ENCODE peak calls at places on chromosomes 16 and 17, in nine cellular contexts. S, B, D, F, N, E, T, V and A are unnamed samples.

GRCh38 chr16:57373117-57373947 is 1.0 kb downstream of the CX3CL1 start:
- DNase-seq in S (no peak), B (peak), D (no peak), F (no peak), N (no peak), E (no peak), T (no peak), V (no peak), A (no peak)

GRCh38 chr17:75571197-75571884 is 16.3 kb upstream of the MYO15B start:
- DNase-seq in S (no peak), B (no peak), D (peak), F (no peak), N (peak), E (peak), T (no peak), V (no peak), A (no peak)

GRCh38 chr17:40351185-40352043 is 13.1 kb downstream of the GJD3 start:
- DNase-seq in S (no peak), B (no peak), D (no peak), F (no peak), N (peak), E (no peak), T (no peak), V (no peak), A (no peak)

GRCh38 chr17:80526116-80526910 is 18.3 kb upstream of the RPTOR start:
- DNase-seq in S (no peak), B (no peak), D (no peak), F (no peak), N (no peak), E (no peak), T (no peak), V (no peak), A (no peak)

GRCh38 chr17:46818319-46818928 is at the start of gene WNT3:
- DNase-seq in S (no peak), B (no peak), D (no peak), F (no peak), N (no peak), E (no peak), T (no peak), V (no peak), A (peak)

GRCh38 chr17:82845163-82845807 is 5.5 kb upstream of the ZNF750 start:
- DNase-seq in S (peak), B (no peak), D (no peak), F (no peak), N (peak), E (no peak), T (no peak), V (no peak), A (no peak)

GRCh38 chr17:42389135-42389417 is 834 bp upstream of the STAT3 start:
- DNase-seq in S (no peak), B (no peak), D (no peak), F (no peak), N (no peak), E (no peak), T (no peak), V (no peak), A (no peak)

GRCh38 chr17:79622776-79623175 is 11.9 kb upstream of the RBFOX3 start:
- DNase-seq in S (no peak), B (no peak), D (no peak), F (no peak), N (peak), E (no peak), T (no peak), V (peak), A (no peak)

GRCh38 chr17:22435231-22435974 is 743.1 kb downstream of the KCNJ18 start:
- DNase-seq in S (no peak), B (no peak), D (no peak), F (no peak), N (no peak), E (no peak), T (no peak), V (no peak), A (no peak)

GRCh38 chr17:81930142-81931125 is 2.9 kb upstream of the MAFG start:
- DNase-seq in S (no peak), B (no peak), D (no peak), F (peak), N (no peak), E (no peak), T (no peak), V (no peak), A (no peak)

GRCh38 chr16:30005341-30006094 is 5.3 kb downstream of the DOC2A start:
- DNase-seq in S (peak), B (no peak), D (peak), F (peak), N (no peak), E (no peak), T (peak), V (no peak), A (peak)

GRCh38 chr17:67959510-67959909 is 36.8 kb downstream of the C17orf58 start:
- DNase-seq in S (no peak), B (no peak), D (no peak), F (no peak), N (no peak), E (no peak), T (no peak), V (no peak), A (no peak)

GRCh38 chr16:57876210-57876609 is 73.9 kb upstream of the KIFC3 start:
- DNase-seq in S (no peak), B (no peak), D (no peak), F (no peak), N (no peak), E (no peak), T (no peak), V (no peak), A (no peak)

GRCh38 chr17:28717578-28718316 is at the start of gene RAB34:
- DNase-seq in S (peak), B (no peak), D (peak), F (peak), N (peak), E (peak), T (peak), V (peak), A (peak)

GRCh38 chr17:77479817-77480508 is 339.2 kb downstream of the SEC14L1 start:
- DNase-seq in S (peak), B (no peak), D (no peak), F (no peak), N (no peak), E (no peak), T (no peak), V (no peak), A (no peak)

GRCh38 chr17:39660011-39660360 is 5.2 kb upstream of the TCAP start:
- DNase-seq in S (no peak), B (no peak), D (no peak), F (no peak), N (no peak), E (no peak), T (no peak), V (no peak), A (no peak)

GRCh38 chr17:12769981-12770380 is 19.3 kb upstream of the ARHGAP44 start:
- DNase-seq in S (no peak), B (no peak), D (no peak), F (no peak), N (no peak), E (no peak), T (no peak), V (no peak), A (no peak)

GRCh38 chr17:78117027-78117981 is 11.3 kb downstream of the TMC6 start:
- DNase-seq in S (no peak), B (no peak), D (no peak), F (no peak), N (no peak), E (no peak), T (no peak), V (no peak), A (peak)

GRCh38 chr17:37478187-37478586 is 11.5 kb upstream of the DUSP14 start:
- DNase-seq in S (peak), B (no peak), D (peak), F (no peak), N (no peak), E (peak), T (no peak), V (no peak), A (peak)

GRCh38 chr17:67628580-67629013 is 89.1 kb upstream of the NOL11 start:
- DNase-seq in S (no peak), B (no peak), D (no peak), F (no peak), N (peak), E (no peak), T (no peak), V (no peak), A (no peak)

GRCh38 chr17:58668598-58668935 is 23.3 kb downstream of the TEX14 start:
- DNase-seq in S (no peak), B (no peak), D (no peak), F (peak), N (no peak), E (no peak), T (no peak), V (no peak), A (no peak)

GRCh38 chr17:58667934-58668597 is 23.8 kb downstream of the TEX14 start:
- DNase-seq in S (no peak), B (no peak), D (peak), F (peak), N (no peak), E (no peak), T (no peak), V (no peak), A (peak)

GRCh38 chr17:58666858-58667267 is 25.0 kb downstream of the TEX14 start:
- DNase-seq in S (peak), B (no peak), D (peak), F (peak), N (peak), E (peak), T (peak), V (peak), A (peak)

GRCh38 chr17:58669853-58670252 is 22.0 kb downstream of the TEX14 start:
- DNase-seq in S (no peak), B (no peak), D (no peak), F (no peak), N (no peak), E (no peak), T (no peak), V (no peak), A (no peak)

GRCh38 chr17:58665946-58666857 is 25.6 kb downstream of the TEX14 start:
- DNase-seq in S (no peak), B (no peak), D (no peak), F (no peak), N (no peak), E (no peak), T (no peak), V (no peak), A (no peak)
- H3K4me3 ChIP-seq in S (peak), B (no peak), D (no peak), F (peak), N (no peak), E (no peak), T (peak), V (peak), A (peak)

GRCh38 chr17:17937958-17938357 is 34.2 kb downstream of the TOM1L2 start:
- DNase-seq in S (no peak), B (no peak), D (no peak), F (no peak), N (no peak), E (no peak), T (no peak), V (no peak), A (peak)

GRCh38 chr17:17935321-17936271 is 36.6 kb downstream of the TOM1L2 start:
- DNase-seq in S (peak), B (peak), D (peak), F (peak), N (peak), E (peak), T (peak), V (peak), A (peak)

GRCh38 chr17:17938388-17939107 is 33.7 kb downstream of the TOM1L2 start:
- DNase-seq in S (peak), B (no peak), D (no peak), F (no peak), N (no peak), E (no peak), T (no peak), V (no peak), A (peak)

GRCh38 chr17:17934796-17935195 is 37.4 kb downstream of the TOM1L2 start:
- DNase-seq in S (no peak), B (no peak), D (no peak), F (no peak), N (no peak), E (no peak), T (no peak), V (no peak), A (no peak)

DNA sequence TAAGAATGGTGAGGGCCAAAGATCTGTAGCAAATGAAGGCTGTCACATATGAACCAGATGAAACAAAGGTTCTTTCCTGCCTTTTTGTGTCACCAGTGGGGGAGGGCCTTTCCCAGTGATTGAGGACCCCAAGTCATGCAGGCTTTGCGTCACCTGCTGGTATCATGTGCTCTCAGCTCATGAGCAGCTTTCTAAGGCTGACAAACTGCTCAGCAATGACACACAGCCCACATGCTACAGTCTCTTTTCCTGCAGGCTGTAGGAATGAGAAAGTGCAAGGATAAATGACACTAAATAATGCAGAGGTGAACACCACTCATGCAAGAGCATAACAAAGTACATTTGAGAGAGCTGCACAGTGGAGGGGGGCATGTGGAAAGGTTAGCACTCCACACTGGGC is 34.8 kb downstream of the TOM1L2 start:
- DNase-seq in S (peak), B (no peak), D (no peak), F (no peak), N (no peak), E (no peak), T (no peak), V (no peak), A (peak)
- TF ChIP-seq CTCF in S (no peak), B (no peak), D (no peak), F (no peak), N (no peak), E (no peak), T (no peak), V (no peak), A (no peak)

DNA sequence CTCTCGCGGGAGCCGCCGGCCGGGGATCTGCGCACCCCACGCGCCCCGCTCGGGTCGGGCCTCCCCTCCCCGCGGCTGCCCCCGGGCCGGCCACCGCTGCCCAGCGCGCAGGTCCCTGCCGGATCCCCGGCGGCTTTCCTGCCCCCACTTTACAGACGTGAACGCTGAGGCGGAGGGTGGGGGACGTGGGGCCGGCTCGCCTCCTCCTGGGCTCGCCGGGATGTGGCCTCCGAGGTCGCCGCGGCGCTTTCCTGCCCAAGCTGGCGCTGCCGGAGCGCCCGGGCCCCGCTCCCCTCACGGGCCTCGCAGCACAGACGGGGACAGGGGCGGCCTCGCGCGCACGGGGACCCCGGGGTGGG is 26.7 kb downstream of the RTN4RL1 start:
- DNase-seq in S (no peak), B (no peak), D (no peak), F (peak), N (no peak), E (no peak), T (no peak), V (no peak), A (no peak)
- H3K4me3 ChIP-seq in S (peak), B (peak), D (peak), F (peak), N (peak), E (no peak), T (peak), V (peak), A (no peak)

DNA sequence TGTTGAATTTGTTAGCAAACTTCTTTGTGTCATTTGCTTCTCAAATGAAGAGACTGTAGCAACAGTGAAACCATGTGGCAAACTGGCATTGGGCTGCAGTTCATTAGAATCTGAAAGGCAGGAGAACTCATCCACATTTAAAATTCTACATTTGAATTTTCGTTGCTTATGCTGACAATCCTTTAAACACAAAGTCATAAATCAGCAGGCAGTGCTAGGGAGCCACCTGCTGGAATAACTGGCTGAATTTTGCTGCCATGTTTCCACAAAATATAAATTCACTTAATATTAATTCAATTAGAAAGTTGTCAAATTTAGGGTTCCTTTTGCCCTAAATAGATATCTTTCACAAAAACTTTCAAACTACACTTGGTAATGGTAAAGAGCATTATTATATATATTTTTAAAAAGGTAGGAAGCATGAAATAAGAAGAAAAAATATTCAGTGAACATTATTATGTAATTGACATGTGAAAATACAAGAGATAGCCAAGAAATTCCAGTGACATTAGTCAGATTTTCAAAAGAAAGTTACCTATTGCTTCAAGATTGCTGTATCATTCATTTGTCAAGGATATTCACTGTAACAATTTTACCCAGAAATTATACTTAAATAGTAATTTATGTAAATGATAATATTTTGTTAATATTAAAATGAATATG is 350.1 kb downstream of the KIF2B start:
- DNase-seq in S (peak), B (no peak), D (peak), F (peak), N (no peak), E (no peak), T (peak), V (no peak), A (peak)
- TF ChIP-seq CTCF in S (no peak), B (peak), D (peak), F (peak), N (peak), E (no peak), T (peak), V (no peak), A (peak)

DNA sequence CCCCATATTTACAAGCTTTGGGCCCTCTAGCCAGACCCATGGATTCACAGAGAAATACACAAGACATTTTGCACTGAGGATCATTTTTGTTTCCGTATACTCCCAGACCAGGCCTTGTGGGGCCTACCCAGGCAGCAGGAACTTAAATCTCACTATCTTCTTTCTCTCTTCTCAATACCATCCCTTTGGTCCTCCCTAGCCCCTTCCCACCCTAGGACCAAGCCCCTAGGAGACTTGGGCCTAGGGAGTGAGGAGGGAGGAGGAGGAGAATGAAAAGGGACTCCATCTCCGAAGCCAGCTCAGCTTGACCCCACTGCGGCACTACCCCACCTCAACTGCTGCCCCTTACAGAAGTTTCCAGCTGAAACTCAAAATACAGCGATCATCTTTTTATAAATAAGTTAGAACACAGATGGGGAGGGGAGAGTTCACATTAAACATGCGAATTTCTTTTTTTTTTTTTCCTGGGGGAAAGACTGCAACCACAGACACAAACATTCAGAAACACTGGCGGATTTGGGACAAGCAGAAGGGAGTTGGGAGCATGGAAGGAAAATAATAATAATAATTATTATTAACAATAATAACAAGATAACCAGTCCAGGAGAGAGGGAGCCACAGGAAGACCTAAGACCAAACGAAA is 1.5 kb upstream of the HOXB3 start:
- DNase-seq in S (no peak), B (no peak), D (no peak), F (no peak), N (no peak), E (no peak), T (no peak), V (no peak), A (no peak)
- H3K4me3 ChIP-seq in S (no peak), B (peak), D (no peak), F (no peak), N (peak), E (no peak), T (no peak), V (peak), A (no peak)

DNA sequence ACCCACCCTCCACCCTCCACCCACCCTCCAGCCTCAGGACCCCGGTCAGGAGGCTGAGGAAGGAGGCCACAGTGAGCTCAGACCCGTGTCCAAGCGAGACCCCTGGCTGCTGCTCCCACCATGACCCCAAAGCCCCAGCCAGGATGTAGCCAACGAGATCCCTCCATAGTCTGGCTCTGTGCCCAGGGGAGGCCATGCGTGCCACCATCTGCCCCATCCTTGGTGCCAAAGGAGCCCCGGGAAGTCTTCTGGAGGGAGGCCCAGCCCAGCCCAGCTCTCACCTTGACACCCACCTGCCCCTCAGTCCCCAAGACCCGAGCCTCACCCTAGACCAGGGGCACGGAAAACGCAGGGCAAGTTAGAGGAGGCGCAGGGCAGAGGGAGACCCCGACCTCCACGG is 34.2 kb downstream of the PIEZO1 start:
- DNase-seq in S (no peak), B (no peak), D (no peak), F (no peak), N (no peak), E (no peak), T (no peak), V (no peak), A (no peak)
- TF ChIP-seq CTCF in S (no peak), B (no peak), D (no peak), F (no peak), N (no peak), E (no peak), T (no peak), V (no peak), A (no peak)

GRCh38 chr16:27404163-27404823 is 2.3 kb downstream of the IL21R start:
- DNase-seq in S (no peak), B (no peak), D (no peak), F (no peak), N (no peak), E (no peak), T (no peak), V (no peak), A (no peak)
- H3K4me3 ChIP-seq in S (no peak), B (no peak), D (no peak), F (no peak), N (no peak), E (no peak), T (no peak), V (no peak), A (no peak)

DNA sequence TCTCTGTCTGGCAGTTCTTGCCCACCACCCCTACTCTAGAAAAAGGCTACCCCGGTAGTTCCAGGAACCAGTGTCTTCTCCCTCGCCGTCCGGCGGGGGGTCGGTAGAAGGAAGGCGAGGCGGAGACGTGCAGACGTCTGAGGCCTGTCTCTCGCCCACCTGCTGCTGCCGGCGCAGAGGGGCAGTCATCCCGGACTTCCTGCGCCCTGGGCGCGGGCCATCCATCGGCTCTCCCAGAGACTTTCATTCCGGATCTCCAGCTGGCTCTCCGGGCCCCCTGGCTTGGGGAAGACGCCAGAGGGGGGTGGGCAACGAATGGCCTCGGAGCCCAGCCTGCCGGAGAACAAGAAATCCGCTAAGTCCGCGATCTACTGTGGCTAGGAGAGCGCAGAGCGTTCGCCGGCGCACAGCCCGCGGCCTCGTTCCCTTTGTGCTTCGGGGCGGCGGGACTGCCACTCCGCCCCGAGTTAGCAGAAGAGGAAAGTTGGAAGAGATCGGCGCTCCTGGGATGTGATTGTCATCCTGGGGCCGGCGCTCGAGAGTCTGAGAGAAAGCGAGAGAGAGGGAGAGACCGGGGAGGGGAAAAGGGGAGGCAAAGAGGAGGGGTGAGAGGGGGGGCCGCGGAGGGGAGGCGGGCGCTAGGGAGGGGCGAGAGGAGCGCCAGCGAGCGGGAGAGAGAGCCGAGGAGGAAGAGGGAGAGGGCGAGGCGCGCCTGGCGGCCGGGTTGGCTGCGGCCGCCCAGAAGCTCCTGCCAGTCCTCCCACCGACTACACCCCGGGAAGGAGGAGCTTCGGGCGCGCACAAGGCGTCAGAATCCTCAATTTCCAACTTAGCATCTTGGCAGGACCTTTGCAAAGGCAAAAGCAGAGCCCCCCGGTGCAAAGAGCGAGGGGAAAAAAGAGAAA is at the start of gene IRX5:
- DNase-seq in S (peak), B (peak), D (peak), F (peak), N (peak), E (peak), T (peak), V (peak), A (peak)
- TF ChIP-seq CTCF in S (no peak), B (no peak), D (peak), F (no peak), N (no peak), E (no peak), T (no peak), V (peak), A (no peak)